ENCODE peak calls at places on chromosomes 7 and 10, in six cellular contexts. One of them, this sample, is unnamed.

GRCh38 chr7:144018065-144018464 is 17.9 kb downstream of the OR6B1 start:
- DNase-seq in RWPE2: no peak
- DNase-seq in AG10803: no peak
- DNase-seq in bronchial epithelial cell: no peak
- DNase-seq in endothelial cell of umbilical vein: no peak
- DNase-seq in fibroblast of the aortic adventitia: no peak
- DNase-seq in this sample: no peak

GRCh38 chr10:30705086-30705624 is 75.6 kb upstream of the LYZL2 start:
- DNase-seq in RWPE2: no peak
- DNase-seq in AG10803: no peak
- DNase-seq in bronchial epithelial cell: no peak
- DNase-seq in endothelial cell of umbilical vein: no peak
- DNase-seq in fibroblast of the aortic adventitia: no peak
- DNase-seq in this sample: no peak

GRCh38 chr7:151518781-151519044 is 982 bp downstream of the RHEB start:
- DNase-seq in RWPE2: no peak
- DNase-seq in AG10803: no peak
- DNase-seq in bronchial epithelial cell: no peak
- DNase-seq in endothelial cell of umbilical vein: peak; percentile 47
- DNase-seq in fibroblast of the aortic adventitia: peak; percentile 30
- DNase-seq in this sample: peak; percentile 22

GRCh38 chr7:50679218-50680007 is 103.3 kb downstream of the GRB10 start:
- DNase-seq in RWPE2: no peak
- DNase-seq in AG10803: peak; percentile 57
- DNase-seq in bronchial epithelial cell: peak; percentile 52
- DNase-seq in endothelial cell of umbilical vein: peak; percentile 41
- DNase-seq in fibroblast of the aortic adventitia: peak; percentile 57
- DNase-seq in this sample: peak; percentile 45

GRCh38 chr7:35246819-35247218 is 7.1 kb downstream of the TBX20 start:
- DNase-seq in RWPE2: no peak
- DNase-seq in AG10803: no peak
- DNase-seq in bronchial epithelial cell: no peak
- DNase-seq in endothelial cell of umbilical vein: no peak
- DNase-seq in fibroblast of the aortic adventitia: peak; percentile 34
- DNase-seq in this sample: no peak

GRCh38 chr10:96512524-96512991 is 1.2 kb downstream of the TLL2 start:
- DNase-seq in RWPE2: no peak
- DNase-seq in AG10803: peak; percentile 9
- DNase-seq in bronchial epithelial cell: no peak
- DNase-seq in endothelial cell of umbilical vein: peak; percentile 21
- DNase-seq in fibroblast of the aortic adventitia: peak; percentile 7
- DNase-seq in this sample: peak; percentile 19

GRCh38 chr10:53479365-53479764 is 706.8 kb upstream of the MBL2 start:
- DNase-seq in RWPE2: no peak
- DNase-seq in AG10803: no peak
- DNase-seq in bronchial epithelial cell: no peak
- DNase-seq in endothelial cell of umbilical vein: no peak
- DNase-seq in fibroblast of the aortic adventitia: no peak
- DNase-seq in this sample: no peak

GRCh38 chr7:134729895-134730294 is 49.5 kb upstream of the CALD1 start:
- DNase-seq in RWPE2: no peak
- DNase-seq in AG10803: peak; percentile 26
- DNase-seq in bronchial epithelial cell: no peak
- DNase-seq in endothelial cell of umbilical vein: no peak
- DNase-seq in fibroblast of the aortic adventitia: no peak
- DNase-seq in this sample: no peak

GRCh38 chr10:33155720-33156638 is 178.5 kb downstream of the NRP1 start:
- DNase-seq in RWPE2: no peak
- DNase-seq in AG10803: peak; percentile 81
- DNase-seq in bronchial epithelial cell: peak; percentile 99
- DNase-seq in endothelial cell of umbilical vein: no peak
- DNase-seq in fibroblast of the aortic adventitia: peak; percentile 85
- DNase-seq in this sample: peak; percentile 72

GRCh38 chr7:129225206-129225930 is 538 bp downstream of the AHCYL2 start:
- DNase-seq in RWPE2: no peak
- DNase-seq in AG10803: peak; percentile 23
- DNase-seq in bronchial epithelial cell: peak; percentile 47
- DNase-seq in endothelial cell of umbilical vein: peak; percentile 72
- DNase-seq in fibroblast of the aortic adventitia: peak; percentile 25
- DNase-seq in this sample: peak; percentile 44

GRCh38 chr7:151138541-151138910 is 29.0 kb downstream of the GBX1 start:
- DNase-seq in RWPE2: peak; percentile 47
- DNase-seq in AG10803: no peak
- DNase-seq in bronchial epithelial cell: no peak
- DNase-seq in endothelial cell of umbilical vein: no peak
- DNase-seq in fibroblast of the aortic adventitia: no peak
- DNase-seq in this sample: no peak

GRCh38 chr10:130662775-130663174 is 526.6 kb downstream of the GLRX3 start:
- DNase-seq in RWPE2: no peak
- DNase-seq in AG10803: no peak
- DNase-seq in bronchial epithelial cell: no peak
- DNase-seq in endothelial cell of umbilical vein: no peak
- DNase-seq in fibroblast of the aortic adventitia: no peak
- DNase-seq in this sample: no peak

GRCh38 chr10:83371696-83372490 is 767.4 kb upstream of the GHITM start:
- DNase-seq in RWPE2: no peak
- DNase-seq in AG10803: no peak
- DNase-seq in bronchial epithelial cell: no peak
- DNase-seq in endothelial cell of umbilical vein: no peak
- DNase-seq in fibroblast of the aortic adventitia: no peak
- DNase-seq in this sample: no peak

GRCh38 chr7:64854969-64855368 is 48.1 kb upstream of the ZNF273 start:
- DNase-seq in RWPE2: no peak
- DNase-seq in AG10803: no peak
- DNase-seq in bronchial epithelial cell: no peak
- DNase-seq in endothelial cell of umbilical vein: no peak
- DNase-seq in fibroblast of the aortic adventitia: no peak
- DNase-seq in this sample: no peak

GRCh38 chr7:149854611-149855367 is 16.6 kb downstream of the ZNF862 start:
- DNase-seq in RWPE2: no peak
- DNase-seq in AG10803: peak; percentile 31
- DNase-seq in bronchial epithelial cell: peak; percentile 44
- DNase-seq in endothelial cell of umbilical vein: no peak
- DNase-seq in fibroblast of the aortic adventitia: peak; percentile 11
- DNase-seq in this sample: peak; percentile 61

GRCh38 chr7:5694221-5694754 is 87.2 kb downstream of the RNF216 start:
- DNase-seq in RWPE2: no peak
- DNase-seq in AG10803: peak; percentile 96
- DNase-seq in bronchial epithelial cell: peak; percentile 66
- DNase-seq in endothelial cell of umbilical vein: peak; percentile 89
- DNase-seq in fibroblast of the aortic adventitia: peak; percentile 92
- DNase-seq in this sample: peak; percentile 94

GRCh38 chr10:97234403-97234802 is 48.6 kb upstream of the SLIT1 start:
- DNase-seq in RWPE2: no peak
- DNase-seq in AG10803: peak; percentile 59
- DNase-seq in bronchial epithelial cell: peak; percentile 57
- DNase-seq in endothelial cell of umbilical vein: peak; percentile 62
- DNase-seq in fibroblast of the aortic adventitia: peak; percentile 76
- DNase-seq in this sample: peak; percentile 57

GRCh38 chr7:18086165-18087030 is 58.8 kb upstream of the PRPS1L1 start:
- DNase-seq in RWPE2: no peak
- DNase-seq in AG10803: no peak
- DNase-seq in bronchial epithelial cell: no peak
- DNase-seq in endothelial cell of umbilical vein: peak; percentile 16
- DNase-seq in fibroblast of the aortic adventitia: peak; percentile 14
- DNase-seq in this sample: no peak

GRCh38 chr10:110865804-110866482 is 5.8 kb upstream of the PDCD4 start:
- DNase-seq in RWPE2: no peak
- DNase-seq in AG10803: no peak
- DNase-seq in bronchial epithelial cell: no peak
- DNase-seq in endothelial cell of umbilical vein: no peak
- DNase-seq in fibroblast of the aortic adventitia: peak; percentile 33
- DNase-seq in this sample: no peak
- H3K4me3 ChIP-seq in RWPE2: no peak overlapping the region
- H3K4me3 ChIP-seq in AG10803: no peak overlapping the region
- H3K4me3 ChIP-seq in bronchial epithelial cell: no peak overlapping the region
- H3K4me3 ChIP-seq in endothelial cell of umbilical vein: no peak overlapping the region
- H3K4me3 ChIP-seq in fibroblast of the aortic adventitia: no peak overlapping the region
- H3K4me3 ChIP-seq in this sample: no peak overlapping the region

GRCh38 chr10:5762531-5762930 is 50.7 kb downstream of the GDI2 start:
- DNase-seq in RWPE2: no peak
- DNase-seq in AG10803: no peak
- DNase-seq in bronchial epithelial cell: peak; percentile 7
- DNase-seq in endothelial cell of umbilical vein: no peak
- DNase-seq in fibroblast of the aortic adventitia: no peak
- DNase-seq in this sample: no peak
- TF ChIP-seq CTCF in RWPE2: no peak
- TF ChIP-seq CTCF in AG10803: no peak
- TF ChIP-seq CTCF in bronchial epithelial cell: no peak
- TF ChIP-seq CTCF in endothelial cell of umbilical vein: no peak
- TF ChIP-seq CTCF in fibroblast of the aortic adventitia: no peak
- TF ChIP-seq CTCF in this sample: no peak

GRCh38 chr7:75559355-75559986 is 67.4 kb downstream of the SPDYE5 start:
- DNase-seq in RWPE2: peak; percentile 49
- DNase-seq in AG10803: no peak
- DNase-seq in bronchial epithelial cell: no peak
- DNase-seq in endothelial cell of umbilical vein: no peak
- DNase-seq in fibroblast of the aortic adventitia: no peak
- DNase-seq in this sample: peak; percentile 39
- H3K4me3 ChIP-seq in RWPE2: no peak overlapping the region
- H3K4me3 ChIP-seq in AG10803: no peak overlapping the region
- H3K4me3 ChIP-seq in bronchial epithelial cell: no peak overlapping the region
- H3K4me3 ChIP-seq in endothelial cell of umbilical vein: no peak overlapping the region
- H3K4me3 ChIP-seq in fibroblast of the aortic adventitia: no peak overlapping the region
- H3K4me3 ChIP-seq in this sample: no peak overlapping the region

DNA sequence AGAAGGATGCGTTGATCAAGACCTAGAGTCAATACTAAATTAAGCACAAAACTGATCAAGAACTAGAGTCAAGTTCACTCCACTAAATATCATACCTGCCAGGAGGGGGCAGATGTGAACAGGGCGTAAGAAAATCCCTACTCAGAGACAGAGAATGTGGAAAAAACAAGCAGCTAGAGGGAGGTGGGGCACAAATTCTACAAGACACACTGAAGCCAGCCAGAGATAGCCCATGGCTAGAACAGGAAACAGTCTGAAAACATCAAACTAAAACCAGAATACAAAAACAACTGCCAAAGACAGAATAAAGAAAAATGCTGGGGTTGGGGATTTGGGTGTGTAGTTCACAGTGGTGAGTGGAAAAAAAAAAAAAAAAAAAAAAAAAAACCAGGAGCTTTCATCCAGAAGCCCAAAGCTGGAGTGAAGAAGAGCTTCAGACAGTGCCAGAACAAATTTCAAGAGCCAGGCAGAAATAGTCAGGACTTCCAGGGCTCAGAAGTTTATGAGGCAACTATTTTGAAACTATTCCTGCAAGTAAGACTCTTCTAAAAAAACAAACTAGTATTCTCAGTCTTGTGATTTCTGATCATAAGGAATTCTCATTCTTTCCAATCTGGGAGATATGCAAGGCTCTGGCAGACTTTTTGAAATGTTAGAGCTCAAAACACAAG is 118.3 kb downstream of the CCDC71L start:
- DNase-seq in RWPE2: no peak
- DNase-seq in AG10803: peak; percentile 93
- DNase-seq in bronchial epithelial cell: peak; percentile 81
- DNase-seq in endothelial cell of umbilical vein: peak; percentile 96
- DNase-seq in fibroblast of the aortic adventitia: peak; percentile 97
- DNase-seq in this sample: peak; percentile 90
- TF ChIP-seq CTCF in RWPE2: peak; percentile 82
- TF ChIP-seq CTCF in AG10803: peak; percentile 80
- TF ChIP-seq CTCF in bronchial epithelial cell: peak; percentile 67
- TF ChIP-seq CTCF in endothelial cell of umbilical vein: peak; percentile 62
- TF ChIP-seq CTCF in fibroblast of the aortic adventitia: peak; percentile 70
- TF ChIP-seq CTCF in this sample: peak; percentile 70

DNA sequence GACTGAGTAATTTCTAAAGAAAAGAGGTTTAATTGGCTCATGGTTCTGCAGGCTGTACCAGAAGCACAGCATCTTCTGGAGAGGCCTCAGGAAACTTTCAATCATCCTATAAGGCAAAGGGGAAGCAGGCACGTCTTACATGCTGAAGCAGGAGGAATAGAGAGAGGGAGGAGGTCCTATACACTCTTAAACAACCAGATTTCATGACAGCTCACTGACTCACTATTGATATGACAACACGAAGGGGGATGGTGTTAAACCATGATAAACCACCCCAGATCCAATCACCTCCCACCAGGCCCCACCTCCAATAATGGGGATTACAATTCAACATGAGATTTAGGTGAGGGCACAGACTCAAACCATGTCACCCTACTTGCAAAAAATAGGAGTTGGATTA is 201.5 kb downstream of the CDK14 start:
- DNase-seq in RWPE2: no peak
- DNase-seq in AG10803: no peak
- DNase-seq in bronchial epithelial cell: peak; percentile 33
- DNase-seq in endothelial cell of umbilical vein: no peak
- DNase-seq in fibroblast of the aortic adventitia: no peak
- DNase-seq in this sample: no peak
- H3K4me3 ChIP-seq in RWPE2: no peak overlapping the region
- H3K4me3 ChIP-seq in AG10803: no peak overlapping the region
- H3K4me3 ChIP-seq in bronchial epithelial cell: no peak overlapping the region
- H3K4me3 ChIP-seq in endothelial cell of umbilical vein: no peak overlapping the region
- H3K4me3 ChIP-seq in fibroblast of the aortic adventitia: no peak overlapping the region
- H3K4me3 ChIP-seq in this sample: no peak overlapping the region

This sample was measured in astrocyte of the spinal cord.